ENCODE peak calls at places on chromosomes 6 and 20, in six cellular contexts. A, P, I, R, Z and V are unnamed samples.

GRCh38 chr20:35635652-35636051 is 20.0 kb downstream of the SPAG4 start:
- DNase-seq in A (no peak), P (no peak), I (no peak), R (no peak), Z (no peak), V (no peak)

GRCh38 chr6:5499644-5500306 is 238.5 kb downstream of the FARS2 start:
- DNase-seq in A (no peak), P (no peak), I (no peak), R (no peak), Z (no peak), V (no peak)

GRCh38 chr6:27293436-27294152 is 18.5 kb downstream of the POM121L2 start:
- DNase-seq in A (no peak), P (peak; percentile 63), I (peak; percentile 60), R (peak; percentile 72), Z (no peak), V (no peak)

GRCh38 chr20:9485614-9486325 is 28.6 kb upstream of the LAMP5 start:
- DNase-seq in A (no peak), P (no peak), I (no peak), R (no peak), Z (no peak), V (no peak)

GRCh38 chr20:51641866-51642265 is 99.3 kb upstream of the NFATC2 start:
- DNase-seq in A (no peak), P (no peak), I (no peak), R (no peak), Z (no peak), V (no peak)

GRCh38 chr6:158863646-158864045 is 44.5 kb upstream of the EZR start:
- DNase-seq in A (no peak), P (no peak), I (no peak), R (no peak), Z (no peak), V (no peak)

GRCh38 chr6:129680633-129681032 is 29.3 kb downstream of the ARHGAP18 start:
- DNase-seq in A (no peak), P (no peak), I (no peak), R (no peak), Z (no peak), V (no peak)

GRCh38 chr20:25341716-25342680 is 48.6 kb downstream of the ABHD12 start:
- DNase-seq in A (no peak), P (no peak), I (no peak), R (no peak), Z (no peak), V (no peak)

GRCh38 chr6:118468682-118469465 is 79.2 kb upstream of the PLN start:
- DNase-seq in A (no peak), P (peak; percentile 47), I (no peak), R (peak; percentile 36), Z (no peak), V (no peak)

GRCh38 chr6:113634352-113635163 is 222.6 kb upstream of the MARCKS start:
- DNase-seq in A (no peak), P (no peak), I (no peak), R (peak; percentile 51), Z (no peak), V (no peak)

GRCh38 chr6:125957845-125958244 is 1.3 kb downstream of the HINT3 start:
- DNase-seq in A (no peak), P (peak; percentile 62), I (no peak), R (peak; percentile 50), Z (no peak), V (no peak)

GRCh38 chr6:36692861-36693702 is 4.5 kb upstream of the RAB44 start:
- DNase-seq in A (no peak), P (no peak), I (no peak), R (no peak), Z (no peak), V (no peak)

GRCh38 chr6:158818008-158818579 is 1.1 kb downstream of the EZR start:
- DNase-seq in A (peak; percentile 97), P (peak; percentile 95), I (peak; percentile 76), R (peak; percentile 76), Z (peak; percentile 84), V (peak; percentile 81)

GRCh38 chr6:63773200-63773599 is 137.6 kb downstream of the PHF3 start:
- DNase-seq in A (no peak), P (no peak), I (no peak), R (no peak), Z (no peak), V (no peak)

GRCh38 chr20:47951521-47951951 is 166.3 kb upstream of the SULF2 start:
- DNase-seq in A (no peak), P (no peak), I (no peak), R (no peak), Z (no peak), V (no peak)

GRCh38 chr6:49668083-49668511 is 31.5 kb upstream of the RHAG start:
- DNase-seq in A (no peak), P (peak; percentile 5), I (no peak), R (peak; percentile 3), Z (no peak), V (no peak)

GRCh38 chr6:165049362-165049761 is 260.0 kb downstream of the C6orf118 start:
- DNase-seq in A (no peak), P (peak; percentile 48), I (peak; percentile 82), R (peak; percentile 20), Z (no peak), V (no peak)

GRCh38 chr6:170043881-170044790 is 246.7 kb downstream of the DLL1 start:
- DNase-seq in A (no peak), P (no peak), I (no peak), R (no peak), Z (no peak), V (no peak)

GRCh38 chr20:4918473-4918872 is 82.8 kb downstream of the SLC23A2 start:
- DNase-seq in A (no peak), P (no peak), I (no peak), R (no peak), Z (no peak), V (no peak)

GRCh38 chr20:10927936-10928860 is 254.4 kb upstream of the JAG1 start:
- DNase-seq in A (no peak), P (no peak), I (no peak), R (no peak), Z (no peak), V (no peak)

GRCh38 chr20:62371588-62372041 is 4.5 kb upstream of the LAMA5 start:
- DNase-seq in A (peak; percentile 52), P (no peak), I (no peak), R (no peak), Z (no peak), V (no peak)

GRCh38 chr6:25478973-25479372 is 173.0 kb upstream of the SCGN start:
- DNase-seq in A (no peak), P (no peak), I (no peak), R (no peak), Z (no peak), V (no peak)

GRCh38 chr6:90136176-90136575 is 160.5 kb downstream of the BACH2 start:
- DNase-seq in A (no peak), P (no peak), I (no peak), R (no peak), Z (no peak), V (no peak)

GRCh38 chr6:160110724-160111123 is 10.9 kb upstream of the SLC22A1 start:
- DNase-seq in A (no peak), P (no peak), I (no peak), R (no peak), Z (no peak), V (no peak)

GRCh38 chr6:142045380-142046270 is 87.1 kb upstream of the GJE1 start:
- DNase-seq in A (no peak), P (no peak), I (no peak), R (peak; percentile 15), Z (no peak), V (no peak)

GRCh38 chr6:40999498-41000070 is 39.4 kb downstream of the UNC5CL start:
- DNase-seq in A (no peak), P (peak; percentile 63), I (peak; percentile 86), R (peak; percentile 81), Z (peak; percentile 29), V (no peak)

GRCh38 chr6:112298816-112299281 is 44.5 kb upstream of the LAMA4 start:
- DNase-seq in A (no peak), P (no peak), I (no peak), R (peak; percentile 43), Z (no peak), V (no peak)

GRCh38 chr20:45752747-45753146 is 30.6 kb downstream of the SPINT4 start:
- DNase-seq in A (no peak), P (no peak), I (no peak), R (no peak), Z (no peak), V (no peak)

GRCh38 chr6:47241742-47242482 is 67.8 kb downstream of the TNFRSF21 start:
- DNase-seq in A (no peak), P (no peak), I (no peak), R (peak; percentile 23), Z (no peak), V (no peak)

GRCh38 chr6:31068738-31069340 is 43.5 kb downstream of the C6orf15 start:
- DNase-seq in A (no peak), P (peak; percentile 88), I (peak; percentile 88), R (peak; percentile 80), Z (peak; percentile 74), V (peak; percentile 52)
- TF ChIP-seq CTCF in A (peak; percentile 82), P (peak; percentile 71), I (peak; percentile 95), R (peak; percentile 62), Z (peak; percentile 89), V (peak; percentile 55)

GRCh38 chr6:104789770-104790190 is 69.9 kb downstream of the HACE1 start:
- DNase-seq in A (no peak), P (peak; percentile 15), I (no peak), R (peak; percentile 56), Z (no peak), V (no peak)
- TF ChIP-seq CTCF in A (peak; percentile 26), P (peak; percentile 40), I (peak; percentile 49), R (peak; percentile 48), Z (peak; percentile 34), V (no peak)

GRCh38 chr6:149484733-149485700 is at the start of gene ZC3H12D:
- DNase-seq in A (peak; percentile 75), P (peak; percentile 79), I (peak; percentile 59), R (peak; percentile 53), Z (peak; percentile 85), V (peak; percentile 75)
- TF ChIP-seq CTCF in A (peak; percentile 40), P (no peak), I (no peak), R (no peak), Z (peak; percentile 59), V (no peak)

GRCh38 chr6:133369755-133370154 is 128.6 kb downstream of the EYA4 start:
- DNase-seq in A (no peak), P (no peak), I (no peak), R (no peak), Z (no peak), V (no peak)

GRCh38 chr6:133362813-133363212 is 121.7 kb downstream of the EYA4 start:
- DNase-seq in A (no peak), P (no peak), I (no peak), R (no peak), Z (no peak), V (no peak)

GRCh38 chr6:133368664-133369063 is 127.5 kb downstream of the EYA4 start:
- DNase-seq in A (no peak), P (no peak), I (no peak), R (peak; percentile 53), Z (no peak), V (no peak)
- TF ChIP-seq CTCF in A (no peak), P (peak; percentile 12), I (peak; percentile 31), R (peak; percentile 44), Z (no peak), V (no peak)

DNA sequence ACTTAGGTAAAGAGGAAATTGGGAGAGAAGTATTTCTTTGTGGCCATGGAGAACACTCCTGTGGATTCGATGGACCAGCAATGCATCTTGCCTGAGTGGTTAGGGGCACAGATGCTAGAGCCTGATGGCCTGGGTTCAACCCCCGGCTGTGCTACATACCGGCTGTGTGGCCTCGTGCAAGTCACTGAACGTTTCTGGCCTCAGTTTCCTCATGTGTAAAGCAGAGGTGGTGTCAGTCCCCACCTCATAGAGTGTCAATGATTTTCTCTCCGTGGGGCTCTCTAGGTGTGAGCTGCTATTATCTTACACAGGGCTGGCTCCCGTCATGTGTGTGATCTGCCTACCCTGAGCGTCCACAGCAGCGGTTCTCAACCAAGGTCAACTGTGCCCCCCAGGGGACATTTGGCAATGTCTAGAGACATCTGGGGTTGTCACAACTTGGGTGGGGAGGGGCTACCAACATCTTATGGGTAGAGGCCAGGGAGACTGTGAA is 50.0 kb upstream of the PTPN1 start:
- DNase-seq in A (no peak), P (no peak), I (no peak), R (no peak), Z (no peak), V (no peak)
- TF ChIP-seq CTCF in A (no peak), P (no peak), I (no peak), R (no peak), Z (no peak), V (no peak)